ENCODE peak calls at places on chromosomes 6 and 20, in four cellular contexts. One of them, this sample, is unnamed.

GRCh38 chr20:61742097-61742805 is 323.4 kb downstream of the TAF4 start:
- DNase-seq in K562: no peak
- DNase-seq in A549: no peak
- DNase-seq in HepG2: no peak
- DNase-seq in this sample: no peak

GRCh38 chr20:41004561-41005360 is 23.9 kb upstream of the TOP1 start:
- DNase-seq in K562: no peak
- DNase-seq in A549: no peak
- DNase-seq in HepG2: no peak
- DNase-seq in this sample: no peak

GRCh38 chr6:53983301-53983700 is 127.9 kb upstream of the MLIP start:
- DNase-seq in HepG2: no peak
- DNase-seq in K562: no peak
- DNase-seq in A549: no peak
- DNase-seq in this sample: no peak

GRCh38 chr6:117938324-117938995 is 31.4 kb downstream of the SLC35F1 start:
- DNase-seq in K562: no peak
- DNase-seq in HepG2: no peak
- DNase-seq in A549: no peak
- DNase-seq in this sample: peak

GRCh38 chr6:167568407-167569024 is 243.6 kb downstream of the TTLL2 start:
- DNase-seq in HepG2: no peak
- DNase-seq in K562: no peak
- DNase-seq in A549: no peak
- DNase-seq in this sample: no peak

GRCh38 chr6:13813621-13814175 is 659 bp downstream of the MCUR1 start:
- DNase-seq in K562: peak
- DNase-seq in A549: peak
- DNase-seq in HepG2: peak
- DNase-seq in this sample: peak

GRCh38 chr6:12785921-12786320 is 69.4 kb downstream of the PHACTR1 start:
- DNase-seq in A549: no peak
- DNase-seq in HepG2: no peak
- DNase-seq in K562: no peak
- DNase-seq in this sample: no peak

GRCh38 chr6:42979523-42980177 is 669 bp upstream of the PEX6 start:
- DNase-seq in K562: no peak
- DNase-seq in A549: peak
- DNase-seq in HepG2: no peak
- DNase-seq in this sample: no peak

GRCh38 chr20:32582659-32583580 is 2.2 kb downstream of the NOL4L start:
- DNase-seq in K562: peak
- DNase-seq in HepG2: no peak
- DNase-seq in A549: no peak
- DNase-seq in this sample: peak

GRCh38 chr6:75275067-75275466 is 9.5 kb downstream of the TMEM30A start:
- DNase-seq in HepG2: peak
- DNase-seq in A549: no peak
- DNase-seq in K562: no peak
- DNase-seq in this sample: no peak

GRCh38 chr6:90375681-90376439 is 79.2 kb upstream of the BACH2 start:
- DNase-seq in K562: no peak
- DNase-seq in A549: no peak
- DNase-seq in HepG2: no peak
- DNase-seq in this sample: no peak

GRCh38 chr6:33583591-33584155 is 3.6 kb upstream of the BAK1 start:
- DNase-seq in HepG2: peak
- DNase-seq in K562: peak
- DNase-seq in A549: peak
- DNase-seq in this sample: peak
- TF ChIP-seq HMGXB4 in HepG2: no peak
- TF ChIP-seq HMGXB4 in K562: no peak
- TF ChIP-seq HMGXB4 in A549: no peak
- TF ChIP-seq HMGXB4 in this sample: no peak

DNA sequence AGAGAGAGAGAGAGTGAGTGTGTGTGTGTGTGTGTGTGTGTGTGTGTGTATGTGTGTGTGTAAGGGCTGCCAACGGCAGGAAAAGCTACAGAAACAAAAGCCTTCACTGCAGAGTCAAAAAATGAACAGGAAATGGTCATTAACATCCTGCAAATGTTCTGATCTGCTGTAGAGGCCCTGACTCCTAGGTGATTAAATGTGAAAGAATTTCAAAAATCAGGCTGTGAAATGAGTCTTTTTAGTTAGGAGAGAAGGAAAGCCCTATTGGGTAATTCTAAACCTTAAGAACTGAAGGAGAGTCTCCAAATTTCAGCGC is 166.5 kb upstream of the MYLIP start:
- DNase-seq in A549: no peak
- DNase-seq in HepG2: no peak
- DNase-seq in K562: no peak
- DNase-seq in this sample: no peak
- TF ChIP-seq HMGXB4 in A549: no peak
- TF ChIP-seq HMGXB4 in HepG2: no peak
- TF ChIP-seq HMGXB4 in K562: no peak
- TF ChIP-seq HMGXB4 in this sample: no peak

DNA sequence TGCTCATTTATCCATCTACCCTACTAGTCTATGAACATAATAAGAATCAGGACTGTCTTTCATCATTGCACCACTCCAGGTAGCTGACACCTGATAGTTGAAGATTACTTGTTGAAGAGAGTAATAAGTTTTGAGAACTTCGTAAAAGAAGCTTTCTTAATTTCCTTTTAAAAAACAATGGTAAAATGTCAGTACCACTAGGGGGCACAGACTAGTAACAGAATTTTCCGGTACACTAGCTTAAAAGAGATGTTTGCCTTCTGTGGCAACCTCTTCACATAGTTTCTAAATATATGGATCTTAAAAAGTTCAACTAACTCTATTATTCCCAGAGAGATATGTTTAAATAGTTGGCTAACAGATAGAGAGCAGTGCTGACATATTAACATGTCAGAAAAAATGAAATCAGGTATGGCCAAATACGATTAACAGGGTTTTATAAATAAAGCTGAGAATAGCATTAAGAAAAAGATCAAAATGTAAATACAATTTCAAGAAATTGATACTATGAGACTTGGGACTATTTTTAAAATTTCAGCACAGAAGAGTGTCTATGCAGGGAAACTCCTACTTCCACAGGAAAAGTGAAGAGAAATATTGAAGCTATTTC is 5.4 kb upstream of the KCNQ5 start:
- DNase-seq in A549: no peak
- DNase-seq in HepG2: peak
- DNase-seq in K562: no peak
- DNase-seq in this sample: no peak
- TF ChIP-seq HMGXB4 in A549: no peak
- TF ChIP-seq HMGXB4 in HepG2: no peak
- TF ChIP-seq HMGXB4 in K562: no peak
- TF ChIP-seq HMGXB4 in this sample: no peak

DNA sequence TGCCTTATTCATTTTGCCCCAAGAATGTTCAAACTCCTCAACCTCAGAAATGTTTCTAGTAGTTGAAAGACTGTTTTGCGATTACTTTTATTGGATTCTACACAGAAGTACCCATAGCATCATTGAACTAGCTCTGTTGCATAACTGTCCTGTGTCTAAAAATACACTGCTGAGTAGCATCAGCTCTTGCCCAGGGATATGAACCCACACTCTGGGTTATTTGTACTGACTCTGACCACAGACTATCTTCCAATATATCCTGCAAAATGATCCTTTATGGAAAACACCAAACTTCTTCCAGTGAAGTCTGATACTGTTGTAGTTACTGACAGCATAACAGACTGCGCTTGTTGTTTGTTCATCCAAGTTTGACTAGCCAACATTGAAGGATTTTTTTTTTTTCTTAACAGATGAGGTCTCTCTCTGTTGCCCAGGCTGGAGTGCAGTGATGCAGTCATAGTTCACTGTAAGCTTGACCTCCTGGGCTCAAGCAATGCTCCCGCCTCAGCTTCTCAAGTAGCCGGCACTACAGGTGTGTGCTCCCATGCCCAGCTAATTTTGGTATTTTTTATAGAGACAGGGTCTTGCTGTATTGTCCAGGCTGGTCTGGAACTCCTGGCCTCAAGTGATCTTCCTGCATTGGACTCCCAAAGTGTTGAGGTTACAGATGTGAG is 49.8 kb downstream of the TULP4 start:
- DNase-seq in HepG2: no peak
- DNase-seq in K562: no peak
- DNase-seq in A549: no peak
- DNase-seq in this sample: no peak
- TF ChIP-seq HMGXB4 in HepG2: no peak
- TF ChIP-seq HMGXB4 in K562: no peak
- TF ChIP-seq HMGXB4 in A549: no peak
- TF ChIP-seq HMGXB4 in this sample: no peak

GRCh38 chr6:45741437-45742166 is 274.1 kb downstream of the CLIC5 start:
- DNase-seq in K562: no peak
- DNase-seq in HepG2: no peak
- DNase-seq in A549: no peak
- DNase-seq in this sample: no peak
- TF ChIP-seq HMGXB4 in K562: no peak
- TF ChIP-seq HMGXB4 in HepG2: no peak
- TF ChIP-seq HMGXB4 in A549: no peak
- TF ChIP-seq HMGXB4 in this sample: no peak

DNA sequence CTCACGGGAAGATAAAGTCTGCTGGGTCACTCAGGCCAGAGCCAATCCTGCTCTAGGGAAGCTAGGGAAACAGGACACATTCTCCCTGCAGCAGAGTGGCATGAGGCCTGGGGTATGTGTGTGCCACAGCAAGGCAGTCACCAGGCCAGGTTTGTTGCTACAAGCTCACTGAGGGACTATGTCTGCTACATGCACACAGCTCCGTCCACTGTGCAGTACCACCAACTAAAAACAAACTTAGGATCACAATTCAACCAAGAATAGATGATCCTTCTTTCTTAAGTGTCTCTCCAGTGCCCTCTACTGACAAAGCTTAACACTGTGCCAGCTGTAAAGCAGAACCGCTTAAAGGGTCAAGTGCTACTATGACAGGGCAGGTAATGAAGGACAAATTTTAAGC is 192.5 kb downstream of the PTPRK start:
- DNase-seq in A549: no peak
- DNase-seq in K562: no peak
- DNase-seq in HepG2: peak
- DNase-seq in this sample: peak
- TF ChIP-seq HMGXB4 in A549: no peak
- TF ChIP-seq HMGXB4 in K562: no peak
- TF ChIP-seq HMGXB4 in HepG2: no peak
- TF ChIP-seq HMGXB4 in this sample: no peak

DNA sequence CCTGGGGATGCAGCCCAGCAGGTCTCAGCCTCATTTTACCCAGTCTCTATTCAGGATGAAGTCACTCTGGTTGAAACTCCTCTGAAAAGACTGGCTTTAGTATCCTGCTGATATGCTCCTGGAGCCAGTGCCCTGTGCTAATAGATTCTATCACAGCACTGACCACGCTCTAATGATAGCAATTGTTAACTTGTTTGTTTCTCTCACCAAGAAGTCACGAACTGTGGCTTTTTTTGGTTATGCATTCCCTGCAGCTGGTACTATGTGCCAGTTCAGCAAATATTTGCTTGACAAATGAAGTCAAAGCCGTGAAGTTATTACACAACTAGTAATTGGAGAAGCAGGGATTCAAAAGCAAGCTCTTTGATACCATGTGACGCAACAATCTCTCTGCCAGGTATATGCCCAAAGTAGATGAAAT is 754.6 kb downstream of the KIF16B start:
- DNase-seq in HepG2: peak
- DNase-seq in A549: no peak
- DNase-seq in K562: no peak
- DNase-seq in this sample: no peak
- TF ChIP-seq HMGXB4 in HepG2: no peak
- TF ChIP-seq HMGXB4 in A549: no peak
- TF ChIP-seq HMGXB4 in K562: no peak
- TF ChIP-seq HMGXB4 in this sample: no peak

DNA sequence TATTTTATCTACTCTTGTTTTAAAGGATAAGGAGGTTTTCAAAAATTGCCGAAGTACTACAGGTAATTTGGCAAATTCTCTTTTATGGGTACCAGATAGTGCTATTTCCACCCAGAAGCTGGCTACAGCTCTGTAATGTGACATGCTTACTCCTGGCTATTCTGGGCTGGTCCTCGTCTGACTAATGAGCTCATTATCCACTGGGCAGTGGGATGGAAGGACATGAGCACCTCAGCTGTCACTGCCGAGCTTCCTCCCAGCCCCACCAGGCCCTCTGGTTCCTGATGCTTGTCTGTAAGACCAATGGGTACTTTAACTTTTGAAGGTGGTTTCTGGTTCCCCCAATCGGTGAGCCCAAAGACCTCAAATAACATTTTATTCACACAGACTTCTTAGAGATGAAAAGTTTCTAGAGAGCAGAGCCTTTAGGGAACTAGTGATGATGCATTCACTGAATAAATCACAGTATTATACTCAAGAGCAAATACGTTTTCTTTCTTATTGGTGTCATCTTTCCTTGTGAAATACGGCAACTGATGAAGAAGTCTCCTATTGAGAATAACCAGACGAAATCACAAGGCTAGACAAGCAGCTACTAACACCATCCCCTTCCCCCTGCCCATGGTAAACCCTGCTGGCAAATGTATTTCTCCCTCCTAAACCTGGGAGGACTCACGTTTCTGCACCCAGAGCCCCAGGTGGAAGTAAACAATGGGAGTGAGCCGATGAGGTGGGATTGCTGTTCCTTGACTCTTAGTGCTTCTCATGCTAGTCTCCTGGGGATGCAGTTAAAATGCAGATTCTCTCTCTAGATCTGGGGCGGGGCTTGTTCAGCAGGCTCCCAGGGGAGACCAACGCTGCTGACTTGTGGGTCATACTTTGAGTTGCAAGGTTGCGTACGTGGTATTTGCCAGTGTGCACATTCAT is 80.9 kb downstream of the SLC22A3 start:
- DNase-seq in HepG2: no peak
- DNase-seq in K562: no peak
- DNase-seq in A549: no peak
- DNase-seq in this sample: peak
- TF ChIP-seq HMGXB4 in HepG2: no peak
- TF ChIP-seq HMGXB4 in K562: no peak
- TF ChIP-seq HMGXB4 in A549: no peak
- TF ChIP-seq HMGXB4 in this sample: no peak

DNA sequence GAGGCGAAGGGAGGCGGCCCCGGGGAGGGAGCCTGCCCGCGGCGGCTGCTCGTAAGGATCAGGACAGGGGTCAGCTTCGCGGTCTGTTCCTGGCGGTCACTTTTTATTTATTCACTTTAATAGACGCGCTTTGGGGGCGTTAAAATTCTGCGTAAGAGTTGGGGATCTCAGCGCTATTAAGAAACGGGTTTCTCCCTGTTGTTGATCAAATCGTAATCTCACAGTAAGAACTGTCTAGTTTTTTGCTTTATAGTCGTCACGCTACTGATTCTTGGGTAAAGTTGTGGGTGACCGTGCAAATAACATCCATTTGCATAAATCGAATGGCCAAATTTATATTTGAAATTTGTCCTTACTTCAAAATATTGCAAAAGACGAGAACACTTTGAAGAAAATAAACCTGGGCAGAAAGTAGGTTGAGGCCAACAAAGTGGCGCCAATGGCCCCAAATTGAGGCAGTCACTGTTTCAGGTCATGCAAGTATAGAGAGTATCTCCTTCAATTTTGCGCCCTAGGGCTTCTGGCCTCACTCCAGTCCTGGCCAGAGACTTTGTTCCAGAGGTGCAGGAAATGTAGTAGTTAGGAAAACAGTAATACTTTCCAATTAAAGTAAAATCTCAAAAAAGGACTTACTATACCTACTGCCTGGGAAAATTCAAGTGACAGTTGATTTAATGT is 963 bp upstream of the RMND1 start:
- DNase-seq in K562: no peak
- DNase-seq in A549: no peak
- DNase-seq in HepG2: no peak
- DNase-seq in this sample: no peak
- TF ChIP-seq HMGXB4 in K562: no peak
- TF ChIP-seq HMGXB4 in A549: no peak
- TF ChIP-seq HMGXB4 in HepG2: no peak
- TF ChIP-seq HMGXB4 in this sample: no peak

GRCh38 chr6:34240329-34241248 is 3.9 kb downstream of the HMGA1 start:
- DNase-seq in K562: no peak
- DNase-seq in A549: no peak
- DNase-seq in HepG2: no peak
- DNase-seq in this sample: peak
- TF ChIP-seq HMGXB4 in K562: no peak
- TF ChIP-seq HMGXB4 in A549: no peak
- TF ChIP-seq HMGXB4 in HepG2: no peak
- TF ChIP-seq HMGXB4 in this sample: no peak